ENCODE peak calls at places on chromosomes 5 and 9, in ten cellular contexts. P, W, U, D, V, N, Z, J, L and S are unnamed samples.
A peak's percentile ranks its signal among the peaks of the same experiment; 100 is the strongest.

GRCh38 chr5:88144219-88145040 is 124.2 kb downstream of the TMEM161B start:
- DNase-seq in W (no peak), J (no peak), Z (no peak), P (no peak), D (peak; percentile 18), U (no peak), L (no peak), N (no peak), V (no peak), S (no peak)

GRCh38 chr9:110765926-110766325 is 97.3 kb downstream of the MUSK start:
- DNase-seq in N (no peak), Z (no peak), W (no peak), J (no peak), V (no peak), D (no peak), L (no peak), U (no peak), P (no peak), S (no peak)

GRCh38 chr5:17012289-17012688 is 76.2 kb upstream of the MYO10 start:
- DNase-seq in D (no peak), N (no peak), Z (no peak), V (no peak), P (no peak), L (no peak), U (no peak), W (no peak), J (no peak), S (no peak)

GRCh38 chr5:57863661-57864060 is 381.1 kb upstream of the ACTBL2 start:
- DNase-seq in D (no peak), V (no peak), P (no peak), N (no peak), Z (no peak), W (no peak), J (no peak), L (no peak), U (no peak), S (no peak)

GRCh38 chr9:112084334-112084733 is 90.8 kb downstream of the SUSD1 start:
- DNase-seq in Z (no peak), L (no peak), J (no peak), N (no peak), P (no peak), D (no peak), W (no peak), V (no peak), U (no peak), S (no peak)

GRCh38 chr9:105479846-105480245 is 32.0 kb downstream of the FSD1L start:
- DNase-seq in L (no peak), U (no peak), V (no peak), P (no peak), Z (no peak), N (no peak), J (no peak), D (no peak), W (no peak), S (no peak)

GRCh38 chr9:133539434-133539833 is 4.9 kb downstream of the ADAMTSL2 start:
- DNase-seq in V (peak; percentile 73), L (no peak), J (peak; percentile 37), W (no peak), P (no peak), D (peak; percentile 63), N (no peak), Z (no peak), U (no peak), S (no peak)

GRCh38 chr9:119053070-119053469 is 316.2 kb downstream of the BRINP1 start:
- DNase-seq in U (no peak), V (no peak), J (no peak), L (no peak), Z (no peak), W (no peak), D (no peak), P (no peak), N (no peak), S (no peak)

GRCh38 chr9:130444565-130445221 is at the start of gene ASS1:
- DNase-seq in L (no peak), P (peak; percentile 26), V (peak; percentile 84), Z (peak; percentile 38), D (peak; percentile 81), W (peak; percentile 13), U (peak; percentile 83), J (peak; percentile 90), N (peak; percentile 36), S (no peak)

GRCh38 chr5:132001647-132002561 is 9.6 kb downstream of the ACSL6 start:
- DNase-seq in L (no peak), U (no peak), P (no peak), W (no peak), Z (no peak), N (no peak), V (no peak), J (no peak), D (peak; percentile 57), S (no peak)

GRCh38 chr5:107576736-107577440 is 93.8 kb downstream of the EFNA5 start:
- DNase-seq in L (no peak), U (no peak), V (no peak), J (no peak), P (no peak), W (no peak), Z (no peak), N (no peak), D (no peak), S (no peak)